ENCODE peak calls at places on chromosomes 7 and 10, in eight cellular contexts. A is A549, B is heart right ventricle, Z is astrocyte of the spinal cord, R is cardiac fibroblast, G is chondrocyte, N is upper lobe of left lung, F is choroid plexus epithelial cell. T is an unnamed sample.
A peak's percentile ranks its signal among the peaks of the same experiment; 100 is the strongest.

GRCh38 chr7:123692471-123692877 is 36.8 kb downstream of the LMOD2 start:
- DNase-seq in N (no peak), G (peak; percentile 63), A (no peak), R (no peak), F (no peak), Z (no peak), B (no peak), T (no peak)

GRCh38 chr7:1388936-1389335 is 70.3 kb downstream of the MICALL2 start:
- DNase-seq in A (no peak), Z (no peak), R (no peak), F (no peak), B (no peak), N (no peak), G (no peak), T (no peak)

GRCh38 chr7:90594791-90595317 is 1.3 kb upstream of the CDK14 start:
- DNase-seq in R (peak; percentile 85), N (peak; percentile 65), A (no peak), G (no peak), B (peak; percentile 19), Z (peak; percentile 90), F (peak; percentile 75), T (peak; percentile 97)

GRCh38 chr7:5294169-5294987 is 11.6 kb downstream of the SLC29A4 start:
- DNase-seq in A (no peak), Z (no peak), R (no peak), F (no peak), G (no peak), N (no peak), B (no peak), T (no peak)

GRCh38 chr7:522071-522937 is 2.7 kb upstream of the PDGFA start:
- DNase-seq in B (peak; percentile 56), A (no peak), G (no peak), Z (peak; percentile 23), N (peak; percentile 57), F (peak; percentile 54), R (peak; percentile 61), T (peak; percentile 48)

GRCh38 chr7:742791-743190 is 15.7 kb upstream of the PRKAR1B start:
- DNase-seq in Z (no peak), F (no peak), N (no peak), G (no peak), A (no peak), R (no peak), B (no peak), T (no peak)

GRCh38 chr7:46512901-46513431 is 591.9 kb upstream of the IGFBP3 start:
- DNase-seq in Z (no peak), A (peak; percentile 90), R (peak; percentile 59), G (no peak), B (no peak), N (no peak), F (peak; percentile 93), T (no peak)

GRCh38 chr10:114392112-114392835 is 12.0 kb downstream of the AFAP1L2 start:
- DNase-seq in N (no peak), Z (no peak), B (no peak), G (no peak), A (no peak), R (no peak), F (no peak), T (no peak)

GRCh38 chr10:107689318-107689717 is 524.8 kb upstream of the SORCS1 start:
- DNase-seq in N (no peak), Z (no peak), A (no peak), R (peak; percentile 8), B (no peak), G (no peak), F (no peak), T (no peak)

GRCh38 chr10:124455441-124455840 is 5.6 kb upstream of the NKX1-2 start:
- DNase-seq in N (no peak), G (peak; percentile 10), A (no peak), R (no peak), Z (no peak), F (no peak), B (no peak), T (no peak)

GRCh38 chr7:26593405-26593804 is 271.0 kb downstream of the SKAP2 start:
- DNase-seq in B (peak; percentile 27), A (no peak), R (no peak), F (no peak), N (no peak), Z (no peak), G (no peak), T (no peak)

GRCh38 chr10:118950190-118950658 is 79.3 kb upstream of the NANOS1 start:
- DNase-seq in G (no peak), R (peak; percentile 48), F (peak; percentile 22), B (no peak), Z (peak; percentile 18), A (peak; percentile 21), N (no peak), T (peak; percentile 67)

GRCh38 chr10:15370741-15371701 is at the start of gene FAM171A1:
- DNase-seq in G (no peak), B (peak; percentile 68), A (peak; percentile 53), Z (peak; percentile 58), N (peak; percentile 28), R (peak; percentile 77), F (peak; percentile 43), T (no peak)

GRCh38 chr7:32074787-32075570 is 4.8 kb upstream of the PDE1C start:
- DNase-seq in F (no peak), N (no peak), B (no peak), A (no peak), R (no peak), Z (no peak), G (no peak), T (no peak)

GRCh38 chr7:27739301-27739913 is 555 bp upstream of the TAX1BP1 start:
- DNase-seq in R (peak; percentile 19), N (peak; percentile 28), G (no peak), A (no peak), Z (no peak), F (no peak), B (no peak), T (no peak)

GRCh38 chr7:88217675-88218427 is 2.0 kb downstream of the SRI start:
- DNase-seq in R (no peak), Z (peak; percentile 13), N (no peak), F (no peak), A (no peak), G (no peak), B (no peak), T (no peak)

GRCh38 chr10:124035928-124036558 is 57.4 kb downstream of the CHST15 start:
- DNase-seq in Z (peak; percentile 22), B (peak; percentile 27), A (peak; percentile 56), G (peak; percentile 72), R (no peak), F (peak; percentile 11), N (peak; percentile 89), T (no peak)

GRCh38 chr7:75966209-75966961 is 28.0 kb downstream of the TMEM120A start:
- DNase-seq in A (no peak), F (no peak), N (no peak), G (no peak), R (peak; percentile 65), B (peak; percentile 52), Z (no peak), T (no peak)

GRCh38 chr7:36928718-36929117 is 204.4 kb upstream of the AOAH start:
- DNase-seq in A (no peak), G (no peak), F (no peak), B (no peak), N (no peak), Z (no peak), R (no peak), T (no peak)

GRCh38 chr10:11381511-11381910 is 229.9 kb downstream of the USP6NL start:
- DNase-seq in F (no peak), A (no peak), G (no peak), Z (no peak), N (no peak), R (no peak), B (no peak), T (no peak)

GRCh38 chr7:16745645-16746044 is 7.9 kb upstream of the TSPAN13 start:
- DNase-seq in B (no peak), R (no peak), F (no peak), G (no peak), N (no peak), Z (no peak), A (no peak), T (no peak)

GRCh38 chr7:142626420-142627035 is 122.7 kb upstream of the PRSS1 start:
- DNase-seq in A (peak; percentile 48), B (no peak), G (no peak), Z (no peak), N (peak; percentile 27), F (peak; percentile 58), R (peak; percentile 37), T (peak; percentile 43)
- TF ChIP-seq CTCF in A (peak; percentile 43), B (peak; percentile 60), G (peak; percentile 74), Z (peak; percentile 49), N (peak; percentile 48), F (peak; percentile 73), R (peak; percentile 76), T (peak; percentile 69)

GRCh38 chr10:120805014-120805805 is 46.0 kb upstream of the WDR11 start:
- DNase-seq in F (no peak), Z (no peak), G (no peak), R (no peak), B (no peak), N (no peak), A (no peak), T (no peak)
- TF ChIP-seq CTCF in F (no peak), Z (no peak), G (no peak), R (no peak), B (no peak), N (no peak), A (no peak), T (no peak)

DNA sequence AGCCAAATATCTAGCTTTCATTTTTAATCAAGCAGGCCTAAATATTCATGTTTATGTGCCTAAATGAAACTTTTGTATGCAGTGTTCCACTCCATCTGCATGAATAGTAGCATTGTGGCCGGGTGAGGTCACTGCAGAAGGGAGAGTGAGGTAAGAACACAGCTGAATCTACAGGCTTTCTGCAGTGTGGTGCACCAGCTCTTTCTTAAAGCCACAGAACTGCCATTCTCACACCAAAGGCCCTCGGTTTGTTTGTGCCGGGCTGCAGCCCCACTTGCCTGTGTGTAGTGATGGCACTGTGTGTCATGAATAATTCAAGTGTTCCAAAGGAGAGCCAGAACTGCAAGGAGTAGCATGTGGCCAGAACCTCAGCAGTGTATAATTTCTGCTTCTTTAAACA is 204.1 kb downstream of the TRIL start:
- DNase-seq in A (no peak), F (peak; percentile 61), N (no peak), G (no peak), Z (peak; percentile 78), B (no peak), R (peak; percentile 35), T (no peak)
- TF ChIP-seq CTCF in A (no peak), F (peak; percentile 22), N (no peak), G (no peak), Z (peak; percentile 29), B (no peak), R (no peak), T (no peak)

GRCh38 chr7:132964886-132965285 is 117.0 kb downstream of the CHCHD3 start:
- DNase-seq in R (no peak), F (no peak), A (no peak), B (no peak), G (no peak), Z (no peak), N (no peak), T (no peak)

GRCh38 chr7:132970257-132970656 is 111.6 kb downstream of the CHCHD3 start:
- DNase-seq in R (no peak), A (no peak), B (no peak), Z (no peak), F (no peak), G (no peak), N (no peak), T (no peak)

GRCh38 chr7:132966731-132967130 is 115.2 kb downstream of the CHCHD3 start:
- DNase-seq in B (no peak), A (no peak), Z (peak; percentile 10), N (no peak), R (no peak), G (no peak), F (no peak), T (no peak)

GRCh38 chr7:132969520-132969919 is 112.4 kb downstream of the CHCHD3 start:
- DNase-seq in A (no peak), R (no peak), B (no peak), Z (no peak), G (no peak), F (no peak), N (no peak), T (no peak)

GRCh38 chr7:132965951-132966350 is 115.9 kb downstream of the CHCHD3 start:
- DNase-seq in N (no peak), G (no peak), B (no peak), F (no peak), R (no peak), A (no peak), Z (no peak), T (no peak)
- TF ChIP-seq CTCF in N (no peak), G (no peak), B (no peak), F (no peak), R (no peak), A (no peak), Z (no peak), T (no peak)

T was measured in bronchial epithelial cell.